ENCODE peak calls at places on chromosomes 2 and 18, in five cellular contexts. H is K562, S is HepG2, N is H1, Q is GM12878. C is an unnamed sample.
A peak's percentile ranks its signal among the peaks of the same experiment; 100 is the strongest.

GRCh38 chr18:51762373-51762772 is 564.9 kb upstream of the MEX3C start:
- DNase-seq in H (no peak), S (no peak), N (no peak), Q (no peak), C (no peak)

GRCh38 chr2:231627384-231628156 is 34.9 kb downstream of the TEX44 start:
- DNase-seq in H (no peak), S (no peak), N (no peak), Q (no peak), C (no peak)

GRCh38 chr2:121408641-121409040 is 122.0 kb upstream of the RNU4ATAC start:
- DNase-seq in H (no peak), S (no peak), N (no peak), Q (no peak), C (no peak)

GRCh38 chr18:58896268-58896667 is 31.6 kb downstream of the ZNF532 start:
- DNase-seq in H (no peak), S (no peak), N (no peak), Q (peak; percentile 36), C (no peak)

GRCh38 chr2:204234879-204235278 is 298.3 kb downstream of the ICOS start:
- DNase-seq in H (no peak), S (no peak), N (no peak), Q (no peak), C (no peak)

GRCh38 chr2:105842555-105842954 is 97.8 kb downstream of the NCK2 start:
- DNase-seq in H (no peak), S (no peak), N (no peak), Q (no peak), C (no peak)

GRCh38 chr18:9757851-9758587 is 49.9 kb downstream of the RAB31 start:
- DNase-seq in H (peak; percentile 36), S (no peak), N (no peak), Q (no peak), C (no peak)

GRCh38 chr2:191384829-191385228 is 139.6 kb downstream of the MYO1B start:
- DNase-seq in H (no peak), S (no peak), N (no peak), Q (no peak), C (no peak)

GRCh38 chr2:159904565-159905281 is 106.7 kb upstream of the CD302 start:
- DNase-seq in H (peak; percentile 87), S (no peak), N (no peak), Q (no peak), C (peak; percentile 86)

GRCh38 chr2:186570587-186570986 is 19.3 kb upstream of the ITGAV start:
- DNase-seq in H (no peak), S (peak; percentile 50), N (no peak), Q (no peak), C (no peak)

GRCh38 chr2:144147356-144147755 is 372.6 kb downstream of the ZEB2 start:
- DNase-seq in H (no peak), S (no peak), N (no peak), Q (no peak), C (no peak)

GRCh38 chr2:210954508-210954907 is 398.1 kb downstream of the CPS1 start:
- DNase-seq in H (no peak), S (no peak), N (no peak), Q (no peak), C (no peak)

GRCh38 chr2:85656468-85656867 is 11.5 kb downstream of the SFTPB start:
- DNase-seq in H (no peak), S (no peak), N (no peak), Q (no peak), C (no peak)

GRCh38 chr2:64586883-64587481 is 62.9 kb downstream of the AFTPH start:
- DNase-seq in H (peak; percentile 23), S (peak; percentile 35), N (no peak), Q (no peak), C (no peak)

GRCh38 chr2:129984426-129984825 is 5.0 kb downstream of the RAB6C start:
- DNase-seq in H (no peak), S (no peak), N (no peak), Q (no peak), C (no peak)

GRCh38 chr18:79507076-79507545 is 111.4 kb downstream of the NFATC1 start:
- DNase-seq in H (peak; percentile 71), S (no peak), N (no peak), Q (no peak), C (peak; percentile 23)

GRCh38 chr2:195252018-195252417 is 405.0 kb upstream of the SLC39A10 start:
- DNase-seq in H (no peak), S (no peak), N (peak; percentile 33), Q (no peak), C (peak; percentile 39)

GRCh38 chr2:98806266-98806697 is 75.3 kb upstream of the MGAT4A start:
- DNase-seq in H (no peak), S (no peak), N (no peak), Q (no peak), C (no peak)

GRCh38 chr2:233974530-233975071 is 57.4 kb downstream of the TRPM8 start:
- DNase-seq in H (no peak), S (peak; percentile 76), N (peak; percentile 19), Q (no peak), C (no peak)

GRCh38 chr2:38750011-38750792 is 959 bp downstream of the SRSF7 start:
- DNase-seq in H (peak; percentile 61), S (no peak), N (no peak), Q (no peak), C (peak; percentile 23)

GRCh38 chr2:238103465-238104070 is 3.4 kb downstream of the ESPNL start:
- DNase-seq in H (no peak), S (no peak), N (no peak), Q (no peak), C (no peak)

GRCh38 chr2:186934420-186934819 is 85.5 kb upstream of the ZSWIM2 start:
- DNase-seq in H (no peak), S (no peak), N (no peak), Q (no peak), C (no peak)

GRCh38 chr2:205766765-205767359 is 84.6 kb downstream of the NRP2 start:
- DNase-seq in H (peak; percentile 52), S (peak; percentile 55), N (no peak), Q (no peak), C (peak; percentile 72)

GRCh38 chr2:233471291-233472035 is 95.1 kb downstream of the USP40 start:
- DNase-seq in H (no peak), S (no peak), N (no peak), Q (no peak), C (no peak)

GRCh38 chr18:37341473-37342086 is 224.0 kb downstream of the CELF4 start:
- DNase-seq in H (no peak), S (no peak), N (no peak), Q (no peak), C (no peak)

GRCh38 chr2:237411683-237412349 is 2.1 kb downstream of the COL6A3 start:
- DNase-seq in H (no peak), S (no peak), N (no peak), Q (no peak), C (no peak)

GRCh38 chr2:226556050-226556449 is 243.6 kb downstream of the IRS1 start:
- DNase-seq in H (no peak), S (peak; percentile 42), N (no peak), Q (no peak), C (no peak)

GRCh38 chr2:151575338-151575737 is 158.9 kb downstream of the NEB start:
- DNase-seq in H (no peak), S (no peak), N (no peak), Q (no peak), C (no peak)

GRCh38 chr2:127634626-127635379 is 11.2 kb upstream of the GPR17 start:
- DNase-seq in H (no peak), S (no peak), N (no peak), Q (no peak), C (no peak)

GRCh38 chr2:113208995-113209868 is 35.5 kb downstream of the PSD4 start:
- DNase-seq in H (no peak), S (no peak), N (no peak), Q (no peak), C (no peak)

GRCh38 chr18:35578481-35578880 is 3.1 kb upstream of the GALNT1 start:
- DNase-seq in H (no peak), S (no peak), N (no peak), Q (no peak), C (no peak)

DNA sequence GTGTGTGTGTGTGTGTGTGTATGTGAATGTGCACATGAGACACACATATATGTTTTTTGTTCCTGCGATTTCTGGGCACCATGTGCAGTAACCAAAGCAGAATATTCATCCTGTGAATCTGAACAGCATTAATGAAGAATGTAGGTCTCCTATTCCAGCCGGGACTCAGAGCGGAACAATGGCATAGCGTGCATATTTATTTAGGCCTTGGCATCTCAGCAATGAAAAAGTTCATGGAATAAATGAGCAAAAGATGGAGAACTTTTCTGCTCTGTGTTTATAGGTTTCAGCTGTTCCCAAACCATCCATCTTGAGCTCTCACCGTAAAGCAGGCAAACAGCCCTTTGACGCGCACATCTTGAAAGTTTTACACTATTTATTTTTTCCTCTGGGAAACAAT is 146.3 kb upstream of the MSH6 start:
- DNase-seq in H (no peak), S (no peak), N (no peak), Q (no peak), C (no peak)
- TF ChIP-seq ATF3 in H (no peak), S (no peak), N (no peak), Q (no peak), C (no peak)

GRCh38 chr2:16713011-16713423 is 47.4 kb upstream of the CYRIA start:
- DNase-seq in H (no peak), S (no peak), N (no peak), Q (no peak), C (no peak)
- TF ChIP-seq USF2 in H (no peak), S (no peak), N (no peak), Q (no peak), C (no peak)

GRCh38 chr2:6524678-6525367 is 340.9 kb downstream of the CMPK2 start:
- DNase-seq in H (no peak), S (no peak), N (no peak), Q (no peak), C (no peak)

GRCh38 chr2:6525371-6525770 is 340.3 kb downstream of the CMPK2 start:
- DNase-seq in H (no peak), S (no peak), N (no peak), Q (no peak), C (no peak)

GRCh38 chr2:6531304-6531703 is 334.4 kb downstream of the CMPK2 start:
- DNase-seq in H (no peak), S (no peak), N (no peak), Q (no peak), C (no peak)

GRCh38 chr2:6523476-6523875 is 342.2 kb downstream of the CMPK2 start:
- DNase-seq in H (no peak), S (no peak), N (no peak), Q (no peak), C (no peak)

DNA sequence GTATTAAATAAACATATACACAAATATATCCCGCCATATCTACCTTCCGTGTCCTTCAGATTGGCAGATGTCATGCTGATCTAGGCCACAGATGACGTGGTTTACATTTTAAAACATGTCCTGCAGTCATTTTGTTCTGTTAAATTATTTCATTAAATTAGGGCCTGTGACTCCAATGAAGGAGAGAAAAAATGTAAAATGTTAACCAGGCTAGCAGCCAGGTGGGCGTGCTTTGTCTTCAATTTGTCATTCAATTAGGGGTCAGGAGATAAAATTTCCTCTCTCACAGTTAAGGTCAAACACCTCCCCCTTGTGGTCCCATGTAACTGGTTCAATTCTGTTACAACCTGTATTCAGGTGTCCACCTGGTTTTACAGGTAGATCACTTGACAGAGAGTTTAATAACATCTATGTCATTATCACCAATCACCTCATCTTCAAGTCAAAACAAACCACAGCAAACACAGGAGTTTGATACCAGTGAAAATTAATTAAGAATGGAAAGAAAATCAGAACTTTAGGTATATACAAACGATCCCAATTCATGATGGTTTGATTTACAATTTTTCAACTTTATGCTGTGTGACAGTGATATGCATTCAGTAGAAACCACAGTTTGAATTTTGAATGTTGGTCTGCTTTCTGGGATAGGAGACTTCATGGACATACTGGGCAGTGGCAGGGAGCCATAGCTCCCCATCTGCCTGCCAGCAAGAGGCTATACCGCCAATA is 339.4 kb downstream of the CMPK2 start:
- DNase-seq in H (no peak), S (peak; percentile 23), N (no peak), Q (peak; percentile 9), C (no peak)
- TF ChIP-seq ATF3 in H (no peak), S (no peak), N (no peak), Q (no peak), C (no peak)

GRCh38 chr2:145379934-145380333 is 860.0 kb upstream of the ZEB2 start:
- DNase-seq in H (no peak), S (no peak), N (no peak), Q (no peak), C (no peak)
- TF ChIP-seq USF2 in H (no peak), S (no peak), N (no peak), Q (no peak), C (no peak)

C was measured in WTC11.